ENCODE peak calls at places on chromosomes 16 and 17, in nine cellular contexts. One of them, this sample, is unnamed.

GRCh38 chr16:89119161-89119621 is 25.5 kb downstream of the ACSF3 start:
- DNase-seq in tibial nerve: no peak
- DNase-seq in type B pancreatic cell: no peak
- DNase-seq in stimulated activated CD8-positive, alpha-beta memory T cell treated with anti-CD3 and anti-CD28 coated beads, Interleukin-7, amount 100 ng/mL, for 24 hours: no peak
- DNase-seq in cardiac septum: no peak
- DNase-seq in KBM-7: peak; percentile 72
- DNase-seq in GM23338: no peak
- DNase-seq in fibroblast of the aortic adventitia: no peak
- DNase-seq in T-helper 2 cell: no peak
- DNase-seq in this sample: no peak

GRCh38 chr16:85105475-85105874 is 6.8 kb downstream of the CIBAR2 start:
- DNase-seq in tibial nerve: no peak
- DNase-seq in type B pancreatic cell: no peak
- DNase-seq in stimulated activated CD8-positive, alpha-beta memory T cell treated with anti-CD3 and anti-CD28 coated beads, Interleukin-7, amount 100 ng/mL, for 24 hours: no peak
- DNase-seq in cardiac septum: no peak
- DNase-seq in KBM-7: no peak
- DNase-seq in GM23338: no peak
- DNase-seq in fibroblast of the aortic adventitia: no peak
- DNase-seq in T-helper 2 cell: no peak
- DNase-seq in this sample: no peak

GRCh38 chr17:31915456-31916100 is 14.1 kb upstream of the UTP6 start:
- DNase-seq in tibial nerve: no peak
- DNase-seq in type B pancreatic cell: no peak
- DNase-seq in stimulated activated CD8-positive, alpha-beta memory T cell treated with anti-CD3 and anti-CD28 coated beads, Interleukin-7, amount 100 ng/mL, for 24 hours: no peak
- DNase-seq in cardiac septum: no peak
- DNase-seq in KBM-7: no peak
- DNase-seq in GM23338: no peak
- DNase-seq in fibroblast of the aortic adventitia: peak; percentile 20
- DNase-seq in T-helper 2 cell: no peak
- DNase-seq in this sample: no peak

GRCh38 chr16:57091990-57092785 is at the start of gene CPNE2:
- DNase-seq in tibial nerve: no peak
- DNase-seq in type B pancreatic cell: no peak
- DNase-seq in stimulated activated CD8-positive, alpha-beta memory T cell treated with anti-CD3 and anti-CD28 coated beads, Interleukin-7, amount 100 ng/mL, for 24 hours: no peak
- DNase-seq in cardiac septum: peak; percentile 89
- DNase-seq in KBM-7: peak; percentile 52
- DNase-seq in GM23338: peak; percentile 55
- DNase-seq in fibroblast of the aortic adventitia: peak; percentile 29
- DNase-seq in T-helper 2 cell: no peak
- DNase-seq in this sample: no peak

GRCh38 chr17:74569392-74570003 is 2.2 kb upstream of the CD300H start:
- DNase-seq in tibial nerve: no peak
- DNase-seq in type B pancreatic cell: no peak
- DNase-seq in stimulated activated CD8-positive, alpha-beta memory T cell treated with anti-CD3 and anti-CD28 coated beads, Interleukin-7, amount 100 ng/mL, for 24 hours: no peak
- DNase-seq in cardiac septum: no peak
- DNase-seq in KBM-7: peak; percentile 66
- DNase-seq in GM23338: peak; percentile 39
- DNase-seq in fibroblast of the aortic adventitia: peak; percentile 94
- DNase-seq in T-helper 2 cell: no peak
- DNase-seq in this sample: peak; percentile 56

GRCh38 chr17:33765871-33766270 is 472.8 kb upstream of the ASIC2 start:
- DNase-seq in tibial nerve: no peak
- DNase-seq in type B pancreatic cell: no peak
- DNase-seq in stimulated activated CD8-positive, alpha-beta memory T cell treated with anti-CD3 and anti-CD28 coated beads, Interleukin-7, amount 100 ng/mL, for 24 hours: no peak
- DNase-seq in cardiac septum: no peak
- DNase-seq in KBM-7: no peak
- DNase-seq in GM23338: no peak
- DNase-seq in fibroblast of the aortic adventitia: no peak
- DNase-seq in T-helper 2 cell: no peak
- DNase-seq in this sample: no peak

GRCh38 chr16:83390759-83391158 is 417.0 kb upstream of the HSBP1 start:
- DNase-seq in tibial nerve: no peak
- DNase-seq in type B pancreatic cell: no peak
- DNase-seq in stimulated activated CD8-positive, alpha-beta memory T cell treated with anti-CD3 and anti-CD28 coated beads, Interleukin-7, amount 100 ng/mL, for 24 hours: no peak
- DNase-seq in cardiac septum: no peak
- DNase-seq in KBM-7: no peak
- DNase-seq in GM23338: no peak
- DNase-seq in fibroblast of the aortic adventitia: peak; percentile 4
- DNase-seq in T-helper 2 cell: no peak
- DNase-seq in this sample: no peak

GRCh38 chr16:19283637-19284036 is 1.9 kb upstream of the CLEC19A start:
- DNase-seq in tibial nerve: no peak
- DNase-seq in type B pancreatic cell: no peak
- DNase-seq in stimulated activated CD8-positive, alpha-beta memory T cell treated with anti-CD3 and anti-CD28 coated beads, Interleukin-7, amount 100 ng/mL, for 24 hours: no peak
- DNase-seq in cardiac septum: no peak
- DNase-seq in KBM-7: no peak
- DNase-seq in GM23338: no peak
- DNase-seq in fibroblast of the aortic adventitia: no peak
- DNase-seq in T-helper 2 cell: no peak
- DNase-seq in this sample: no peak

GRCh38 chr17:63635787-63636186 is 13.6 kb downstream of the MAP3K3 start:
- DNase-seq in tibial nerve: no peak
- DNase-seq in type B pancreatic cell: no peak
- DNase-seq in stimulated activated CD8-positive, alpha-beta memory T cell treated with anti-CD3 and anti-CD28 coated beads, Interleukin-7, amount 100 ng/mL, for 24 hours: no peak
- DNase-seq in cardiac septum: no peak
- DNase-seq in KBM-7: no peak
- DNase-seq in GM23338: no peak
- DNase-seq in fibroblast of the aortic adventitia: no peak
- DNase-seq in T-helper 2 cell: no peak
- DNase-seq in this sample: no peak

GRCh38 chr17:64920026-64920418 is 744 bp upstream of the LRRC37A3 start:
- DNase-seq in tibial nerve: no peak
- DNase-seq in type B pancreatic cell: no peak
- DNase-seq in stimulated activated CD8-positive, alpha-beta memory T cell treated with anti-CD3 and anti-CD28 coated beads, Interleukin-7, amount 100 ng/mL, for 24 hours: no peak
- DNase-seq in cardiac septum: no peak
- DNase-seq in KBM-7: no peak
- DNase-seq in GM23338: peak; percentile 28
- DNase-seq in fibroblast of the aortic adventitia: peak; percentile 16
- DNase-seq in T-helper 2 cell: no peak
- DNase-seq in this sample: no peak

GRCh38 chr17:67615011-67615561 is 102.7 kb upstream of the NOL11 start:
- DNase-seq in tibial nerve: no peak
- DNase-seq in type B pancreatic cell: no peak
- DNase-seq in stimulated activated CD8-positive, alpha-beta memory T cell treated with anti-CD3 and anti-CD28 coated beads, Interleukin-7, amount 100 ng/mL, for 24 hours: no peak
- DNase-seq in cardiac septum: peak; percentile 67
- DNase-seq in KBM-7: no peak
- DNase-seq in GM23338: peak; percentile 40
- DNase-seq in fibroblast of the aortic adventitia: peak; percentile 56
- DNase-seq in T-helper 2 cell: no peak
- DNase-seq in this sample: no peak

GRCh38 chr16:85969159-85969558 is 70.2 kb downstream of the IRF8 start:
- DNase-seq in tibial nerve: no peak
- DNase-seq in type B pancreatic cell: no peak
- DNase-seq in stimulated activated CD8-positive, alpha-beta memory T cell treated with anti-CD3 and anti-CD28 coated beads, Interleukin-7, amount 100 ng/mL, for 24 hours: no peak
- DNase-seq in cardiac septum: no peak
- DNase-seq in KBM-7: no peak
- DNase-seq in GM23338: no peak
- DNase-seq in fibroblast of the aortic adventitia: peak; percentile 46
- DNase-seq in T-helper 2 cell: no peak
- DNase-seq in this sample: peak; percentile 4

GRCh38 chr17:38897176-38897575 is 27.3 kb downstream of the LASP1 start:
- DNase-seq in tibial nerve: peak; percentile 58
- DNase-seq in type B pancreatic cell: no peak
- DNase-seq in stimulated activated CD8-positive, alpha-beta memory T cell treated with anti-CD3 and anti-CD28 coated beads, Interleukin-7, amount 100 ng/mL, for 24 hours: no peak
- DNase-seq in cardiac septum: no peak
- DNase-seq in KBM-7: no peak
- DNase-seq in GM23338: no peak
- DNase-seq in fibroblast of the aortic adventitia: peak; percentile 35
- DNase-seq in T-helper 2 cell: no peak
- DNase-seq in this sample: peak; percentile 61

GRCh38 chr16:8714143-8714542 is 39.7 kb downstream of the ABAT start:
- DNase-seq in tibial nerve: no peak
- DNase-seq in type B pancreatic cell: no peak
- DNase-seq in stimulated activated CD8-positive, alpha-beta memory T cell treated with anti-CD3 and anti-CD28 coated beads, Interleukin-7, amount 100 ng/mL, for 24 hours: no peak
- DNase-seq in cardiac septum: no peak
- DNase-seq in KBM-7: no peak
- DNase-seq in GM23338: peak; percentile 33
- DNase-seq in fibroblast of the aortic adventitia: no peak
- DNase-seq in T-helper 2 cell: no peak
- DNase-seq in this sample: no peak

GRCh38 chr17:40818343-40818732 is 4.1 kb downstream of the KRT10 start:
- DNase-seq in tibial nerve: no peak
- DNase-seq in type B pancreatic cell: no peak
- DNase-seq in stimulated activated CD8-positive, alpha-beta memory T cell treated with anti-CD3 and anti-CD28 coated beads, Interleukin-7, amount 100 ng/mL, for 24 hours: no peak
- DNase-seq in cardiac septum: no peak
- DNase-seq in KBM-7: no peak
- DNase-seq in GM23338: no peak
- DNase-seq in fibroblast of the aortic adventitia: no peak
- DNase-seq in T-helper 2 cell: no peak
- DNase-seq in this sample: no peak

GRCh38 chr16:70652322-70652721 is 6.0 kb downstream of the IL34 start:
- DNase-seq in tibial nerve: no peak
- DNase-seq in type B pancreatic cell: no peak
- DNase-seq in stimulated activated CD8-positive, alpha-beta memory T cell treated with anti-CD3 and anti-CD28 coated beads, Interleukin-7, amount 100 ng/mL, for 24 hours: no peak
- DNase-seq in cardiac septum: no peak
- DNase-seq in KBM-7: no peak
- DNase-seq in GM23338: no peak
- DNase-seq in fibroblast of the aortic adventitia: peak; percentile 23
- DNase-seq in T-helper 2 cell: no peak
- DNase-seq in this sample: no peak

GRCh38 chr17:82962163-82962720 is 117.2 kb upstream of the METRNL start:
- DNase-seq in tibial nerve: no peak
- DNase-seq in type B pancreatic cell: peak; percentile 57
- DNase-seq in stimulated activated CD8-positive, alpha-beta memory T cell treated with anti-CD3 and anti-CD28 coated beads, Interleukin-7, amount 100 ng/mL, for 24 hours: no peak
- DNase-seq in cardiac septum: no peak
- DNase-seq in KBM-7: no peak
- DNase-seq in GM23338: no peak
- DNase-seq in fibroblast of the aortic adventitia: peak; percentile 38
- DNase-seq in T-helper 2 cell: no peak
- DNase-seq in this sample: no peak

GRCh38 chr16:89241187-89242003 is 23.9 kb downstream of the ZNF778 start:
- DNase-seq in tibial nerve: peak; percentile 40
- DNase-seq in type B pancreatic cell: no peak
- DNase-seq in stimulated activated CD8-positive, alpha-beta memory T cell treated with anti-CD3 and anti-CD28 coated beads, Interleukin-7, amount 100 ng/mL, for 24 hours: peak; percentile 42
- DNase-seq in cardiac septum: peak; percentile 85
- DNase-seq in KBM-7: peak; percentile 81
- DNase-seq in GM23338: peak; percentile 84
- DNase-seq in fibroblast of the aortic adventitia: peak; percentile 88
- DNase-seq in T-helper 2 cell: peak; percentile 82
- DNase-seq in this sample: peak; percentile 31

GRCh38 chr17:43044024-43044423 is 19.0 kb downstream of the RND2 start:
- DNase-seq in tibial nerve: no peak
- DNase-seq in type B pancreatic cell: no peak
- DNase-seq in stimulated activated CD8-positive, alpha-beta memory T cell treated with anti-CD3 and anti-CD28 coated beads, Interleukin-7, amount 100 ng/mL, for 24 hours: no peak
- DNase-seq in cardiac septum: peak; percentile 24
- DNase-seq in KBM-7: no peak
- DNase-seq in GM23338: no peak
- DNase-seq in fibroblast of the aortic adventitia: no peak
- DNase-seq in T-helper 2 cell: no peak
- DNase-seq in this sample: no peak

GRCh38 chr16:23863511-23864422 is 28.0 kb downstream of the PRKCB start:
- DNase-seq in tibial nerve: no peak
- DNase-seq in type B pancreatic cell: no peak
- DNase-seq in stimulated activated CD8-positive, alpha-beta memory T cell treated with anti-CD3 and anti-CD28 coated beads, Interleukin-7, amount 100 ng/mL, for 24 hours: no peak
- DNase-seq in cardiac septum: no peak
- DNase-seq in KBM-7: peak; percentile 90
- DNase-seq in GM23338: no peak
- DNase-seq in fibroblast of the aortic adventitia: no peak
- DNase-seq in T-helper 2 cell: no peak
- DNase-seq in this sample: no peak

GRCh38 chr16:67961551-67961957 is 6.9 kb downstream of the SLC12A4 start:
- DNase-seq in tibial nerve: no peak
- DNase-seq in type B pancreatic cell: no peak
- DNase-seq in stimulated activated CD8-positive, alpha-beta memory T cell treated with anti-CD3 and anti-CD28 coated beads, Interleukin-7, amount 100 ng/mL, for 24 hours: no peak
- DNase-seq in cardiac septum: no peak
- DNase-seq in KBM-7: no peak
- DNase-seq in GM23338: no peak
- DNase-seq in fibroblast of the aortic adventitia: no peak
- DNase-seq in T-helper 2 cell: no peak
- DNase-seq in this sample: no peak